ENCODE peak calls at places on chromosomes 3 and 15, in four cellular contexts. R is HepG2, K is GM12878, O is K562. U is an unnamed sample.

GRCh38 chr3:20511863-20512262 is 325.9 kb upstream of the SGO1 start:
- DNase-seq in O (peak), K (no peak), R (peak), U (peak)

GRCh38 chr3:16182183-16182582 is 7.7 kb downstream of the GALNT15 start:
- DNase-seq in O (no peak), R (no peak), K (no peak), U (no peak)

GRCh38 chr3:197547618-197548017 is 8.2 kb downstream of the BDH1 start:
- DNase-seq in K (no peak), R (peak), O (peak), U (no peak)

GRCh38 chr3:184685055-184685454 is 26.8 kb downstream of the MAGEF1 start:
- DNase-seq in R (no peak), O (no peak), K (no peak), U (no peak)

GRCh38 chr3:49610881-49611280 is 56.6 kb downstream of the BSN start:
- DNase-seq in R (peak), K (no peak), O (no peak), U (no peak)

GRCh38 chr3:19595884-19596283 is 338.1 kb downstream of the EFHB start:
- DNase-seq in R (no peak), O (no peak), K (no peak), U (no peak)

GRCh38 chr3:100045696-100046095 is 68.6 kb downstream of the FILIP1L start:
- DNase-seq in K (no peak), O (no peak), R (no peak), U (no peak)

GRCh38 chr3:50436063-50436674 is 67.3 kb downstream of the CACNA2D2 start:
- DNase-seq in K (no peak), R (peak), O (peak), U (peak)

GRCh38 chr3:4983739-4984510 is 4.7 kb downstream of the BHLHE40 start:
- DNase-seq in O (peak), R (no peak), K (peak), U (peak)

GRCh38 chr15:66563126-66563525 is 2.7 kb downstream of the LCTL start:
- DNase-seq in O (no peak), K (no peak), R (no peak), U (no peak)

GRCh38 chr3:65647369-65647768 is 391.3 kb downstream of the MAGI1 start:
- DNase-seq in O (no peak), K (no peak), R (no peak), U (no peak)

GRCh38 chr15:70569139-70569717 is 194.1 kb downstream of the UACA start:
- DNase-seq in R (peak), K (no peak), O (peak), U (peak)

GRCh38 chr3:157201648-157202278 is 41.8 kb upstream of the CCNL1 start:
- DNase-seq in R (peak), K (no peak), O (peak), U (peak)

GRCh38 chr3:128701342-128702212 is 24.4 kb upstream of the RAB7A start:
- DNase-seq in K (no peak), R (no peak), O (no peak), U (no peak)

GRCh38 chr3:48702320-48702921 is 14.6 kb downstream of the IP6K2 start:
- DNase-seq in O (no peak), K (no peak), R (no peak), U (no peak)

GRCh38 chr3:129230311-129231019 is 18.9 kb upstream of the COPG1 start:
- DNase-seq in K (no peak), O (peak), R (peak), U (no peak)

GRCh38 chr3:43373588-43373935 is 87.2 kb downstream of the SNRK start:
- DNase-seq in K (no peak), O (no peak), R (no peak), U (no peak)

GRCh38 chr3:172467170-172467824 is 19.0 kb upstream of the GHSR start:
- DNase-seq in O (no peak), K (no peak), R (no peak), U (peak)

GRCh38 chr15:55627730-55628368 is 39.7 kb upstream of the PYGO1 start:
- DNase-seq in K (no peak), O (no peak), R (peak), U (peak)

GRCh38 chr15:73873889-73874511 is 636 bp downstream of the TBC1D21 start:
- DNase-seq in O (peak), K (no peak), R (peak), U (peak)

GRCh38 chr15:100686021-100686724 is 83.8 kb downstream of the ASB7 start:
- DNase-seq in R (no peak), O (no peak), K (no peak), U (no peak)

GRCh38 chr15:69885182-69886041 is 212.3 kb downstream of the TLE3 start:
- DNase-seq in R (no peak), O (no peak), K (no peak), U (no peak)

GRCh38 chr3:175266993-175267960 is 408.1 kb downstream of the NAALADL2 start:
- DNase-seq in K (no peak), R (no peak), O (no peak), U (no peak)

GRCh38 chr15:81363713-81364112 is 10.3 kb downstream of the TMC3 start:
- DNase-seq in K (no peak), O (no peak), R (no peak), U (no peak)

GRCh38 chr3:79367066-79367465 is 400.7 kb downstream of the ROBO1 start:
- DNase-seq in K (no peak), R (no peak), O (no peak), U (no peak)

GRCh38 chr15:27254801-27255200 is 283.8 kb downstream of the GABRG3 start:
- DNase-seq in K (no peak), R (no peak), O (no peak), U (no peak)

GRCh38 chr15:69668049-69668705 is 215.6 kb downstream of the RPLP1 start:
- DNase-seq in O (no peak), K (peak), R (no peak), U (no peak)

GRCh38 chr15:76393614-76394013 is 57.0 kb downstream of the ISL2 start:
- DNase-seq in K (no peak), R (no peak), O (no peak), U (no peak)

GRCh38 chr15:42048080-42048820 is 27.4 kb upstream of the PLA2G4E start:
- DNase-seq in K (no peak), O (no peak), R (no peak), U (no peak)

GRCh38 chr3:101936419-101937331 is 87.4 kb downstream of the NFKBIZ start:
- DNase-seq in K (peak), R (no peak), O (no peak), U (peak)

GRCh38 chr15:95757171-95757570 is 573.3 kb upstream of the NR2F2 start:
- DNase-seq in O (no peak), R (no peak), K (no peak), U (no peak)

GRCh38 chr3:64084640-64085039 is 61.3 kb upstream of the PSMD6 start:
- DNase-seq in K (no peak), O (no peak), R (peak), U (peak)

GRCh38 chr3:181417748-181418147 is 294.0 kb upstream of the SOX2 start:
- DNase-seq in K (no peak), R (no peak), O (no peak), U (no peak)

GRCh38 chr3:157109267-157110141 is 50.4 kb downstream of the CCNL1 start:
- DNase-seq in R (no peak), O (peak), K (no peak), U (no peak)

GRCh38 chr15:70447927-70448698 is 315.2 kb downstream of the UACA start:
- DNase-seq in O (peak), K (no peak), R (no peak), U (no peak)

GRCh38 chr15:64875641-64876223 is 34.0 kb downstream of the PLEKHO2 start:
- DNase-seq in R (no peak), K (no peak), O (no peak), U (no peak)

GRCh38 chr15:52464478-52464877 is 64.2 kb downstream of the MYO5A start:
- DNase-seq in O (no peak), K (peak), R (no peak), U (no peak)

DNA sequence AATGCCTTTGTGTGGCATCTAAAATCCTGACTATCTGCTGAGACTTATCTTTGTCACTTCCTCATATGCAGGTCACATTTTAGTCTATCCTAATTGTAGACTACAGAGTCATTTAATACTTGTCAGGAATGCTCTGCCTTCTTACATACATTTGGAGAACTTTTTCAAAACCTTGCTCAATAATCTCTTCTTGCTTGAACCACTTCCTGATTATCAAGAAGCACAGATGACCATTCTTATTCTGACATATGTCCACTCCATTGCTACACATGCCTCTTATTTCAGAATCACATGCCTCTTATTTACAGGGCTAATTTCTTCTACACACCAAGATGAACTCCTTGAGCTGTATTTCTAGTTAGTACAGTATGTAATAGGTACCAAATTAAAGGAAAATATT is 400.3 kb downstream of the TBC1D5 start:
- DNase-seq in K (no peak), R (no peak), O (no peak), U (no peak)
- TF ChIP-seq JUNB in K (no peak), R (no peak), O (no peak), U (no peak)

DNA sequence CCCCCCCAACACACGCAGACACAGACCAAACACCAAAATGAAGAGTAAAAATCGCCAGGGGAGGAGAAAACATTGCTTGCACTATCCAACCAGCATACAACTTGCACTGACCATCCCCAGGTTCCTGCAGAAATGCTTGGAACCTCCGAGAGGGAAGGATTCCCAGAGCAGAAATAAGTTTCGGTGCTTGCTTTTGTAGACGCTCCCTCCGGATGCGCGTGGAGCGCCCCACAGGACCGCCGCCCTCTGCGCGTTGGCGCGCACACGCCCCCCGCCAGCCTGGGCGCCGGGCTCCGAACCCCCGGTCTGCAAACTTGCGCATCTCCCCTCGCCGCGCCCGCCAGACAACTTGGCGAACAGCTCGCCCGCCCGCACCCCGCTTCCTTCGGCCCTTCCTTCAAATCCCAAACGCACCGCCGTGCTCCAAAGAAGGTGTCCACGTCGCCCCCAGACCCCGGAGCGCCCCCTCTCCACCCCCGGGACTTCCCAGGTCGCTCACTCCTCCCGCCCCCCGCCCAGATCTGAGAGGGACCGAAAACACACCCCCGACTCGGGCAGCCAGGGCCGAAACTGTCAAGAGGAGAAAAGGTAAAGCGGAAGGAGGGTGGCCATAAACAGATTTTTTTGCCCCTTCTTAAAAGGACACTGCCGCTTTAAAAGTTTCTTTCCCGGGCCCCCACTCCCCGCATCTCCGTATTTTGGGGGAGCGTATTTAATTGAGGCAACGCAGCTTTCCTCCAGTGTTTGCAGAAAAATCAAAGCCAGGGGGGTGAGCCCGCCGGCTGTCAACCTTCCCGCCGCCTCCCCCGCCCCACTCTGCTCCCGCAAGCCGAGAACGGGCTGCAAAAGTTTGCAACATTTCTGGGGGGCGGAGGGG is 839 bp downstream of the RORA start:
- DNase-seq in R (no peak), O (no peak), K (no peak), U (peak)
- TF ChIP-seq MAX in R (no peak), O (no peak), K (no peak), U (no peak)

DNA sequence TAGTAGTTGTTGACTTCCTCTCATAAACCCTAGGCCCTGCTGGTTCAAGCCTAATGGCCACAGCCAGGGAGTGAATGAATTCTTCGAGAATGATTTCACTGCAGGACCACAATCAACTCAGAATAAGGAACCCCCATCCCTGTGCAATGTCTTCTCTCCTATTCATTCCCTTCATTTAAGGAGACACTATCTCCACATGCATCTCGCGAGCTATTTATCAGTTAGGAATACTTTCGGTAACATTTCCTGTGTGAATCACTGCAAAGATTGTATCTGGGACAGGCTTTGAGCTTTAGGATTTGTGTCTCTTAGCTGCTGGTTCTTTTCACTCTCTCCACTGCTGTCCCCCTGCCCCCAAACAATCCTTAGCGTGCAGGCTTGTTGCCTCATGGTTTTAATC is 94.4 kb downstream of the MYLK start:
- DNase-seq in R (no peak), O (no peak), K (no peak), U (no peak)
- TF ChIP-seq JUNB in R (no peak), O (no peak), K (no peak), U (no peak)

GRCh38 chr3:88307666-88308065 is 157.9 kb downstream of the C3orf38 start:
- DNase-seq in K (no peak), R (no peak), O (no peak), U (no peak)

GRCh38 chr3:88311826-88312225 is 162.1 kb downstream of the C3orf38 start:
- DNase-seq in K (no peak), O (no peak), R (no peak), U (no peak)
- TF ChIP-seq MAX in K (no peak), O (no peak), R (no peak), U (no peak)

DNA sequence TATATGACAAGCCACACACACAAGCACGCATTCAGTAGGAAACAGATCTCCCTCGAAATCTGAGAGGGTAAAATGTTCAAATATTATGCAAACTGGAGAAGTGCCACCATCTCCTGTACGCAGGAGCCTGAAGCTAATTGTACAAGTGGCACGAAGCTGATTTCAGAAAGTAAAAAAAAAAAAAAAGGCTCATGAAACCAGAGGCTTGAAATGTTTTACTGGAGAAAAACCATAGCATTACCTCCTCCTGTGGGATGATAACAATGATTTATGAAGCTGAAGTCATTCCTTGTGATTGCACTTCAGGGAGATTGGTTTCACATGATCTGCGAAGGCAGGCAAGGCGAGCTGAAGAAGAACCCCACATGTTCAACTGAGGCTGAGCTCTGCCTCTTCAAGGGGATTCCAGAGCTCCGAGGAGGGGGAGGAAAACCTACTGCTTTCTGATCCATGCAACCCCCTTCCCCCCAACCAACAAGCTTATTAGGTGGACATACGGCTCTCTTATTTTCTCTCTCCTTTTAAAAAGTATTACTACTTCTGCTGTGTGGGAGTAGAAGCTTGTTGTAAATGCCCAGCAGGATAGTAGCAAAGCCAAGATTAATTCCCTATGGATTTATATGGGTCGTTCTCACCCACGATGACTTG is 101.1 kb downstream of the GREM1 start:
- DNase-seq in K (no peak), R (no peak), O (no peak), U (no peak)
- TF ChIP-seq JUNB in K (no peak), R (no peak), O (no peak), U (no peak)

DNA sequence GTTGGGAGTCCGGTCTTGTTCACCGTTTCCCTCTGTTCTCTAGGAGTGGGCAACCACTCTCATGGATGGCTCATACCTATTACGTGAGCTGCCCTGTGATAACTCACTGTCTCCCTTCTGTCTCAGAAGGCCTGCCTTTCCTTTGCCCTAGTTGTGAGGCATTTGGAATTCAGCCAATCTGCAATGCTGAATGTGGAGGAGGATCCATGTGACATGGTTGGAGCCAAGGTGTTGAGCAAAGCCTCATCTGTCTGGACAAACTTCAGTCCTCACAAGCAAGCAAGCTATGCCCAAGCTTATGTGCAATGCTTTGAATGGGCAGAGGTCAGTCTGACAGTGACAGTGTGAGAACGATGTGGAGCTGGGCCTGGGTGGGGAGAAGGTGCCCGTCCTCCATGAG is 37.8 kb upstream of the ATP10A start:
- DNase-seq in K (no peak), R (no peak), O (no peak), U (no peak)
- TF ChIP-seq MAX in K (no peak), R (no peak), O (no peak), U (no peak)

GRCh38 chr3:189169728-189170127 is 2.0 kb upstream of the TPRG1 start:
- DNase-seq in K (no peak), O (no peak), R (no peak), U (no peak)

GRCh38 chr3:189170559-189170958 is 1.2 kb upstream of the TPRG1 start:
- DNase-seq in R (no peak), K (no peak), O (no peak), U (no peak)

GRCh38 chr3:189167027-189167766 is 4.6 kb upstream of the TPRG1 start:
- DNase-seq in K (no peak), O (no peak), R (no peak), U (peak)

GRCh38 chr3:189166334-189166733 is 5.4 kb upstream of the TPRG1 start:
- DNase-seq in O (no peak), K (no peak), R (no peak), U (no peak)

DNA sequence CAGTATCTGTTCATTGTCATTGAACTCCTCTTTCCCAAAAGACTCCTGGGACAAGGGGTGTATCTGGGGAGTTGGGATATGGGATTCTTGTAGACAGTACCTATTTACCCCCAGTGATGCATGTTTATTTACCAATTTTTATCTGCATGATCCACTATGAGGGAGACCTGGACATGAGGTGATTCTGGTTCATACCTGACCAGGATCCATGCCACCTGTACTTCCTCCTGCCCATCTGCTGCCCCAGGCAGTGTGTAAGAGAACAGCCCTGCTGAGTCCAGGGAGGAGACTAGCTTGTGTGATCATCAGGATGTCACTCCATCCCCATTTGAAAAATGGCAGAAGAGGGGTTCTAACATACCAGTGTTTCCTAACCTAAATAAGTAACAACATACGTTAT is 3.1 kb upstream of the TPRG1 start:
- DNase-seq in K (no peak), R (no peak), O (no peak), U (no peak)
- TF ChIP-seq JUNB in K (no peak), R (no peak), O (no peak), U (no peak)